ENCODE peak calls at places on chromosomes 12 and 14, in nine cellular contexts. K is foreskin fibroblast, B is A673, T is A549, N is dorsolateral prefrontal cortex, U is bronchial epithelial cell, F is astrocyte of the spinal cord, P is fibroblast of mammary gland, J is mucosa of descending colon. V is an unnamed sample.

GRCh38 chr12:22350817-22351371 is 16.4 kb upstream of the ST8SIA1 start:
- DNase-seq in K (no peak), B (no peak), T (no peak), N (no peak), U (peak), F (no peak), P (no peak), J (no peak), V (no peak)

GRCh38 chr12:115403689-115404088 is 719.7 kb upstream of the TBX3 start:
- DNase-seq in K (no peak), B (no peak), T (no peak), N (no peak), U (no peak), F (no peak), P (no peak), J (no peak), V (no peak)

GRCh38 chr14:79649856-79650255 is 561.4 kb downstream of the DIO2 start:
- DNase-seq in K (no peak), B (no peak), T (no peak), N (no peak), U (no peak), F (no peak), P (no peak), J (no peak), V (no peak)

GRCh38 chr12:14567311-14568195 is at the start of gene PLBD1:
- DNase-seq in K (peak), B (peak), T (peak), N (no peak), U (peak), F (peak), P (peak), J (peak), V (peak)

GRCh38 chr12:118183711-118184110 is 47.8 kb downstream of the PEBP1 start:
- DNase-seq in K (no peak), B (no peak), T (no peak), N (no peak), U (peak), F (no peak), P (peak), J (no peak), V (peak)

GRCh38 chr14:75690010-75690409 is 29.0 kb downstream of the TTLL5 start:
- DNase-seq in K (no peak), B (no peak), T (no peak), N (no peak), U (no peak), F (no peak), P (no peak), J (no peak), V (no peak)

GRCh38 chr12:42370013-42370412 is 44.0 kb downstream of the PPHLN1 start:
- DNase-seq in K (no peak), B (no peak), T (no peak), N (no peak), U (peak), F (no peak), P (no peak), J (no peak), V (no peak)

GRCh38 chr14:99945732-99946651 is 119.2 kb upstream of the EVL start:
- DNase-seq in K (no peak), B (peak), T (no peak), N (no peak), U (no peak), F (no peak), P (no peak), J (no peak), V (no peak)

GRCh38 chr14:74881425-74882102 is at the start of gene DLST:
- DNase-seq in K (peak), B (peak), T (peak), N (peak), U (peak), F (peak), P (peak), J (peak), V (peak)

DNA sequence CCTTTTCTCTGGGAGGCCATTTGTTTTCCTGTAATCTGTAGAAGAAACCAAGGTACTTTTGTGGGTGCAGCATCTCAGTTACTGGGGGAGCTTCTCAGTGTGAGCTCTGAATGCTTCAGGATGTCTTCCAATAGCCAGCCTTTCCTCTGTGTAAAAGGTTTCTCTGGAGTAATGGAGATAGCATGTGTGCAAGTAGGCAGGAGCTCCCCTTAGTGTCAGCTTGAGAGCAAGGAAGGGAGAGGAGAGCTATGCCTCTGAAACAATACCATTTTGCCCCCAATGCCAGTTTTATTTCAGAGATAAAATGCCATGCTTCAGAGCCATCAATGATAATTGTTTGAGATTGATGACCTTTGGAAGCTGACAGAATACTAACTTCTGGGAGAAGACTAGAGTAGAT is 125.5 kb downstream of the CRADD start:
- DNase-seq in K (peak), B (no peak), T (no peak), N (no peak), U (no peak), F (peak), P (peak), J (no peak), V (peak)
- TF ChIP-seq CTCF in K (peak), B (no peak), T (no peak), N (no peak), U (no peak), F (peak), P (peak), J (no peak), V (peak)

GRCh38 chr12:132524405-132524804 is 34.5 kb downstream of the FBRSL1 start:
- DNase-seq in K (no peak), B (no peak), T (peak), N (peak), U (peak), F (peak), P (peak), J (no peak), V (peak)
- H3K4me3 ChIP-seq in K (no peak), B (no peak), T (peak), N (no peak), U (no peak), F (no peak), P (no peak), J (no peak), V (no peak)

GRCh38 chr12:73514672-73515071 is 1023.0 kb upstream of the ATXN7L3B start:
- DNase-seq in K (no peak), B (peak), T (peak), N (no peak), U (no peak), F (no peak), P (no peak), J (no peak), V (no peak)
- TF ChIP-seq CTCF in K (no peak), B (no peak), T (no peak), N (no peak), U (no peak), F (no peak), P (no peak), J (no peak), V (no peak)

GRCh38 chr12:104969328-104969727 is 11.2 kb upstream of the SLC41A2 start:
- DNase-seq in K (no peak), B (no peak), T (no peak), N (no peak), U (no peak), F (no peak), P (no peak), J (no peak), V (no peak)
- H3K4me3 ChIP-seq in K (no peak), B (no peak), T (no peak), N (no peak), U (no peak), F (no peak), P (no peak), J (no peak), V (no peak)

DNA sequence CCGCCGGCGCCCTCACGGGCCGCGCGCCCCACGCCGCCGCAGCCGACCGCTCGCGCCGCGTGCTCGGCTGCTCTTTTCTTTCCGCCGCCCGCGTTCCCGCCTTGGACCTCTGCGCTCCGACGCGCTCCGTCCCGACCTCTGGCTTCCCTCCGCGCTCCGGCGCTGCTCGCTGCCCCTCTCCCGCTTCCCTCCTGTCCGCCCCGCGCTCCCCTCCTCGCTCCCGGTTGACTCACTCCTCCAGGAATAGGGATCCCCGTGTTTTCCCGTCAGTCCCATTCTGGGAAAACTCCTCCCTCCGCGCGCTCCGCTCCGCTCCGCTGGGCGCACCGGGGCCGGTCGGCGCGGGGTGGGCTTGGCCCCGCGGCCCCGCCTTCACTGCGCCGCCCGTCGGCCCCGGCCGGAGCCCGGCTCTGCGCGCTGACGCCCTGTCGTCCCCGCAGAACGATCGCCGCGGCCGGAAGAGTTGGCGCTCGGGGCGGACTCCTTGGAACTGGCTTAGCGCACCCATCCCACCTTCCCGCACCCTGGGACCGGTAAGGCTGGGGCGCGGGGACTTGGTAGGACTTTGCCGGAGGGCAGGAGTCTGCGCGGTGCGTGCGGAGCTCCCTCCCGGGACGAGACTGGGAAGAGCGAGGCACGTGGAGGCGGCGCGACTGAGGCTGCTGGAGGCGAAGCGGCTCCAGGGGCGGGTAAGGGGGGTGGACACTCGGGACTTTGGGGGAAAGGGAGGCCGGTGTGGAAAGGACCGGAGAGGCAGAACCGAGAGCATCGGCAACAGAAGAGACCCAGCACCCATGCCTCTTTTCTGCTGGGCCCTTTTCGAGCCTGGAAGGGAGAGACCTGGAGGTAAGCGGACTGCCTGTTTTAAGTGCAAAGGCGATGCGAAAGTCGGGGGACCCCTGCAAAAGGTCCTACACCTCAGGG is 573 bp downstream of the TEAD4 start:
- DNase-seq in K (peak), B (peak), T (peak), N (no peak), U (peak), F (peak), P (peak), J (peak), V (peak)
- TF ChIP-seq CTCF in K (no peak), B (peak), T (no peak), N (no peak), U (no peak), F (no peak), P (no peak), J (no peak), V (no peak)

GRCh38 chr12:40431169-40431568 is 206.4 kb downstream of the LRRK2 start:
- DNase-seq in K (no peak), B (no peak), T (no peak), N (no peak), U (no peak), F (no peak), P (no peak), J (no peak), V (no peak)

GRCh38 chr12:40439771-40440492 is 215.1 kb downstream of the LRRK2 start:
- DNase-seq in K (no peak), B (no peak), T (peak), N (no peak), U (peak), F (no peak), P (peak), J (no peak), V (no peak)

GRCh38 chr12:40436564-40436963 is 211.8 kb downstream of the LRRK2 start:
- DNase-seq in K (no peak), B (no peak), T (no peak), N (no peak), U (no peak), F (no peak), P (no peak), J (no peak), V (no peak)

GRCh38 chr12:40435251-40435650 is 210.5 kb downstream of the LRRK2 start:
- DNase-seq in K (no peak), B (no peak), T (no peak), N (no peak), U (no peak), F (no peak), P (no peak), J (no peak), V (no peak)
- H3K4me3 ChIP-seq in K (no peak), B (no peak), T (no peak), N (no peak), U (no peak), F (no peak), P (no peak), J (no peak), V (no peak)

GRCh38 chr14:95142208-95142607 is 15.1 kb downstream of the DICER1 start:
- DNase-seq in K (no peak), B (no peak), T (no peak), N (no peak), U (no peak), F (no peak), P (no peak), J (no peak), V (no peak)
- TF ChIP-seq CTCF in K (no peak), B (no peak), T (no peak), N (no peak), U (no peak), F (no peak), P (no peak), J (no peak), V (no peak)

DNA sequence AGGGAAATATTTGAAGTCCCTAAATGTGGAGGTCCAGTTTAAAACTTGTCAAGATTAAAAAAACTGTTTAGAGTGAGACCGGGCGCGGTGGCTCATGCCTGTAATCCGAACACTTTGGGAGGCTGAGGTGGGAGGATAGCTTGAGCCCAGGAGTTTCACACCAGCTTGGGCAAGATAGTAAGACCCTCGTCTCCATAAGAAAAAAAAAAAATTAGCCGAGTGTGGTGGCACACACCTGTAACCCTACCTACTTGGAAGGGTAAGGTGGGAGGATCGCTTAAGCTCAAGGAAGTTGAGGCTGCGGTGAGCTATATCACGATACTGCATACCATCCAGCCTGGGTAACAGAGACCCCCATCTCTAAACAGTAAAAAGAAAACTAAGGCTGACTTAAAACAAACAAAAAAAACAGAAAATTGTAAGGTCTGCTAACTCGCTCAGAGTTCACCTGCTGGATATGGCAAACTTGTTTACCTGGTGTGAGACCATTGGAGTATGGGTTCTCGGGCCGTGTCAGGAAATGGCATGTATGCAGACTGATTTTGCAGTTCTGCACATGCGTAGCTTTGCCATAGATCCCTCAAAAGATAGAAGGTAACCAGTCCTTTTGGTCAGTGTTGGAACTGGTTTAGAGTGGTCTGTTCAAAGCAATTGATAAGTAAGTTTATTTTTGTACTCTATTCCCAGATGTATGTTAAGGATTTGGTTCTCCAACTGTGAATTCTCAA is 2.1 kb downstream of the RNF10 start:
- DNase-seq in K (no peak), B (no peak), T (no peak), N (no peak), U (no peak), F (no peak), P (no peak), J (no peak), V (no peak)
- H3K4me3 ChIP-seq in K (peak), B (peak), T (peak), N (peak), U (peak), F (peak), P (peak), J (no peak), V (peak)

DNA sequence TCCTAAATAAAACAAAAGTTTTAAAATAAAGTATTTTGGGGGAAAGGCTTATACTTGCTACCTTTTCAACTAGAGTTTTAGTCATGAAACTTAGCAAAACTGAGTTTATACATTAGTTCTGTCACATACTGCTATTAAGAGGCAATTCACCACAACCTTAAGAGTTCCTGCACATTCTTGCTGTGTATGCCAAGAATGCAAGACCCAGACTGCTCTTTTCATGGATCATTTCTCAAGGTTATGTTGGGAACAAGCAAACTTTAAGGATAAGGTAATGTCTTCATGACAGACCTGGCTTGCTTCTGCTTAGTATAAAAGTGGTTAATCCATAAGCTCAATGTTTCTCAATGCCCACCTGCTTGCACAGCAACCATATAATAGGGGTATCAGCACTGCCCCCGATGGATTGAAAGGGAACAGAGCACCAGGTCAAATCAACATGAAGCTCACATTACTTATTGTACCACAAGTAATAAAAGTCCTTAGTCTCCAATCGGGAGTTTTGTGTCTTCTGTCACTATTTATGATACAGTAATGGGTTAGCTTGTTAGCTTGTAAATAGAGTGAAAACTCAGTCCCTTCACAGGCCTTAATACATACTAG is 67.6 kb downstream of the KIF21A start:
- DNase-seq in K (no peak), B (peak), T (no peak), N (no peak), U (no peak), F (peak), P (no peak), J (no peak), V (no peak)
- TF ChIP-seq CTCF in K (no peak), B (peak), T (no peak), N (no peak), U (no peak), F (peak), P (no peak), J (no peak), V (no peak)

GRCh38 chr14:77520626-77521025 is 22.0 kb upstream of the ISM2 start:
- DNase-seq in K (no peak), B (no peak), T (no peak), N (no peak), U (no peak), F (no peak), P (no peak), J (no peak), V (no peak)
- H3K4me3 ChIP-seq in K (no peak), B (no peak), T (no peak), N (no peak), U (no peak), F (no peak), P (no peak), J (no peak), V (no peak)